ENCODE peak calls at places on chromosomes 7 and 10, in ten cellular contexts. B is GM23248, K is HCT116, V is GM12878, L is OCI-LY7, E is H9, Z is fibroblast of lung, C is IMR-90, Q is HepG2, T is K562. X is an unnamed sample. For H4K20me1, the result is how much of the 10 kb centered on the place peaks cover.

GRCh38 chr7:42574693-42575084 is 337.2 kb downstream of the C7orf25 start:
- DNase-seq in B (peak), K (no peak), V (no peak), L (no peak), E (no peak), Z (peak), C (no peak), Q (no peak), T (no peak), X (no peak)

GRCh38 chr7:86469680-86470295 is 173.9 kb upstream of the GRM3 start:
- DNase-seq in B (peak), K (peak), V (peak), L (peak), E (peak), Z (peak), C (peak), Q (peak), T (peak), X (peak)

GRCh38 chr7:85851571-85852193 is 664.8 kb upstream of the SEMA3D start:
- DNase-seq in B (peak), K (peak), V (no peak), L (peak), E (no peak), Z (peak), C (peak), Q (peak), T (no peak), X (peak)

GRCh38 chr10:114523876-114524275 is 119.6 kb upstream of the AFAP1L2 start:
- DNase-seq in B (no peak), K (no peak), V (no peak), L (peak), E (no peak), Z (no peak), C (no peak), Q (no peak), T (no peak), X (no peak)

GRCh38 chr7:93044147-93044810 is 73.5 kb downstream of the SAMD9 start:
- DNase-seq in B (peak), K (no peak), V (no peak), L (no peak), E (peak), Z (peak), C (peak), Q (no peak), T (no peak), X (peak)

GRCh38 chr7:93011351-93012294 is 106.2 kb downstream of the SAMD9 start:
- DNase-seq in B (peak), K (no peak), V (no peak), L (no peak), E (no peak), Z (peak), C (peak), Q (no peak), T (no peak), X (peak)

GRCh38 chr10:109205929-109206585 is 717.3 kb downstream of the XPNPEP1 start:
- DNase-seq in B (peak), K (no peak), V (no peak), L (no peak), E (no peak), Z (peak), C (peak), Q (no peak), T (no peak), X (peak)

GRCh38 chr7:156620246-156620775 is 20.3 kb upstream of the RNF32 start:
- DNase-seq in B (no peak), K (no peak), V (no peak), L (no peak), E (no peak), Z (no peak), C (no peak), Q (no peak), T (no peak), X (no peak)

GRCh38 chr7:25846722-25847121 is 305.3 kb upstream of the NFE2L3 start:
- DNase-seq in B (peak), K (no peak), V (no peak), L (no peak), E (no peak), Z (peak), C (peak), Q (no peak), T (no peak), X (peak)

GRCh38 chr7:55552320-55553086 is 19.8 kb downstream of the VOPP1 start:
- DNase-seq in B (peak), K (no peak), V (no peak), L (no peak), E (no peak), Z (peak), C (peak), Q (no peak), T (no peak), X (peak)

GRCh38 chr10:112823007-112823406 is 127.0 kb upstream of the TCF7L2 start:
- DNase-seq in B (no peak), K (no peak), V (no peak), L (no peak), E (no peak), Z (no peak), C (no peak), Q (no peak), T (no peak), X (no peak)

GRCh38 chr10:90161-90560 is 41.1 kb upstream of the TUBB8 start:
- DNase-seq in B (no peak), K (no peak), V (no peak), L (no peak), E (no peak), Z (no peak), C (no peak), Q (peak), T (no peak), X (no peak)

GRCh38 chr7:16528520-16528919 is 1.9 kb downstream of the LRRC72 start:
- DNase-seq in B (peak), K (no peak), V (no peak), L (no peak), E (no peak), Z (no peak), C (peak), Q (no peak), T (no peak), X (no peak)

GRCh38 chr7:98866765-98867164 is 3.0 kb downstream of the TMEM130 start:
- DNase-seq in B (no peak), K (no peak), V (no peak), L (no peak), E (no peak), Z (no peak), C (no peak), Q (no peak), T (no peak), X (no peak)

GRCh38 chr7:155494551-155494950 is 36.6 kb downstream of the EN2 start:
- DNase-seq in B (no peak), K (no peak), V (no peak), L (no peak), E (no peak), Z (no peak), C (no peak), Q (no peak), T (no peak), X (no peak)

GRCh38 chr7:87218941-87219544 is 489 bp downstream of the TMEM243 start:
- DNase-seq in B (peak), K (no peak), V (no peak), L (peak), E (peak), Z (peak), C (peak), Q (peak), T (peak), X (peak)

GRCh38 chr7:130932667-130933432 is 198.8 kb upstream of the KLF14 start:
- DNase-seq in B (no peak), K (no peak), V (no peak), L (no peak), E (no peak), Z (no peak), C (no peak), Q (no peak), T (no peak), X (no peak)
- H4K20me1 ChIP-seq in B (under half), K (under half), V (under half), L (under half), E (under half), Z (under half), C (half or more), Q (under half), T (under half), X (half or more)

DNA sequence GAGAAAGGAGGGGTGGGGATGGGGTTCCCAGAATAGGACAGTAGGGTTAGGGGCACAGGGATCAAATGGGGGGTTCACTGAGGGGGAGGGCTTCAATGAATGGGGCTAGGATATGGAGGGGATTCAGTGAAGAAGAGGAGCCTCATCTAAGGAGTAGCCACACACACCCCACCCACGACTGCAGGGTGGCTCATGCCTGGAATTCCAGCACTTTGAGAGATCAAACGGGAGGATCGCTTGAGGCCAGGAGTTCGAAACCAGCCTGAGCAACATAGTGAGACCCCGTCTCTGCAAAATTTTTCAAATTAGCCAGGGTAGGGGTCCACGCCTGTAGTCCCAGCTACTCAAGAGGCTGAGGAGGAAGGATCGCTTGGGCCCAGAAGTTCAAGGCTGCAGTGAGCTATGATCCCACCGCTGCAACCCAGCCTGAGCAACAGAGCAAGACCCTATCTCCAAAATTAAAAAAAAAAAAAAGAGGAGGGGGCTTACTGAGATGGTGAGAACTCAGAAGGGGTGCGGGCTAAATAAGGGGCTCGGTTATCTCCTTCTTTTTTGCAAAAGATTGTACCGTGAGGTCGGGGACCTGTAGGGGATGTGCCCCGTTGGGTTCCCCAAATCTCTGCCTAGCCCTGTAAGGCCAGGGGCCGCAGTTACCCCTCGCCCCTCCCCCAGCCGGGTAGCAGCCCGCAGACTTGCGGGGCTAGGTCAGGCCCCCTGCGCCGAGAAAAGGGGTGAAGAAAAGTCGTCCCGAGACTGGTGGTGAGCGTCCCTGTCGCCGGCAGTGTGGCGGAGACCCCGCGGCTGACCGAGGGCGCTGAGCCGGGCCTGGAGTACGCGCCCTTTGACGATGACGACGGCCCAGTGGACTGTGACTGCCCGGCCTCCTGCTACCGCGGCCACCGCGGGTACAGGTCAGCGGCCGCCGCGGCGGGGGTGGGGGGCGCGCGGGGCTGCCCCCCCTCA is 43.1 kb upstream of the HSPB1 start:
- DNase-seq in B (no peak), K (no peak), V (no peak), L (no peak), E (no peak), Z (no peak), C (no peak), Q (no peak), T (no peak), X (no peak)
- H4K20me1 ChIP-seq in B (under half), K (under half), V (under half), L (under half), E (under half), Z (under half), C (under half), Q (under half), T (under half), X (under half)

GRCh38 chr7:112213735-112214134 is 7.2 kb downstream of the ZNF277 start:
- DNase-seq in B (no peak), K (no peak), V (no peak), L (no peak), E (no peak), Z (no peak), C (no peak), Q (no peak), T (no peak), X (no peak)

GRCh38 chr7:112214268-112214667 is 7.8 kb downstream of the ZNF277 start:
- DNase-seq in B (no peak), K (no peak), V (no peak), L (no peak), E (no peak), Z (no peak), C (no peak), Q (no peak), T (no peak), X (no peak)

GRCh38 chr7:112214887-112215286 is 8.4 kb downstream of the ZNF277 start:
- DNase-seq in B (no peak), K (no peak), V (no peak), L (no peak), E (no peak), Z (no peak), C (no peak), Q (no peak), T (no peak), X (no peak)

GRCh38 chr7:112212516-112213036 is 6.1 kb downstream of the ZNF277 start:
- DNase-seq in B (peak), K (no peak), V (no peak), L (no peak), E (no peak), Z (no peak), C (peak), Q (no peak), T (no peak), X (peak)

GRCh38 chr7:112211348-112211907 is 4.9 kb downstream of the ZNF277 start:
- DNase-seq in B (peak), K (no peak), V (no peak), L (no peak), E (no peak), Z (peak), C (peak), Q (peak), T (no peak), X (no peak)
- H4K20me1 ChIP-seq in B (under half), K (under half), V (under half), L (under half), E (under half), Z (under half), C (under half), Q (under half), T (under half), X (under half)

GRCh38 chr10:73084209-73084608 is 12.5 kb downstream of the P4HA1 start:
- DNase-seq in B (no peak), K (no peak), V (no peak), L (no peak), E (no peak), Z (no peak), C (no peak), Q (no peak), T (no peak), X (no peak)

GRCh38 chr10:73083234-73083633 is 13.4 kb downstream of the P4HA1 start:
- DNase-seq in B (peak), K (no peak), V (no peak), L (no peak), E (no peak), Z (peak), C (peak), Q (no peak), T (no peak), X (peak)

GRCh38 chr10:73075829-73076228 is 20.8 kb downstream of the P4HA1 start:
- DNase-seq in B (no peak), K (no peak), V (no peak), L (no peak), E (no peak), Z (no peak), C (no peak), Q (no peak), T (no peak), X (no peak)

GRCh38 chr10:73076361-73077183 is 20.1 kb downstream of the P4HA1 start:
- DNase-seq in B (peak), K (no peak), V (no peak), L (peak), E (no peak), Z (peak), C (peak), Q (no peak), T (no peak), X (peak)

GRCh38 chr10:73079779-73080178 is 16.9 kb downstream of the P4HA1 start:
- DNase-seq in B (no peak), K (no peak), V (no peak), L (no peak), E (no peak), Z (no peak), C (no peak), Q (no peak), T (no peak), X (no peak)
- H4K20me1 ChIP-seq in B (under half), K (under half), V (under half), L (under half), E (under half), Z (under half), C (half or more), Q (half or more), T (under half), X (half or more)

GRCh38 chr10:14580933-14581332 is 193.8 kb downstream of the FAM107B start:
- DNase-seq in B (no peak), K (no peak), V (no peak), L (no peak), E (no peak), Z (no peak), C (no peak), Q (no peak), T (no peak), X (no peak)

GRCh38 chr10:14581553-14581952 is 193.1 kb downstream of the FAM107B start:
- DNase-seq in B (no peak), K (no peak), V (no peak), L (no peak), E (no peak), Z (no peak), C (no peak), Q (no peak), T (no peak), X (no peak)

GRCh38 chr10:14578060-14578952 is 196.4 kb downstream of the FAM107B start:
- DNase-seq in B (peak), K (no peak), V (no peak), L (no peak), E (peak), Z (peak), C (peak), Q (peak), T (no peak), X (peak)

GRCh38 chr10:14583252-14583651 is 191.4 kb downstream of the FAM107B start:
- DNase-seq in B (no peak), K (no peak), V (no peak), L (no peak), E (no peak), Z (no peak), C (no peak), Q (no peak), T (no peak), X (no peak)

GRCh38 chr10:14579405-14579804 is 195.3 kb downstream of the FAM107B start:
- DNase-seq in B (peak), K (no peak), V (no peak), L (no peak), E (no peak), Z (peak), C (peak), Q (peak), T (no peak), X (no peak)
- H4K20me1 ChIP-seq in B (under half), K (under half), V (under half), L (under half), E (under half), Z (under half), C (under half), Q (under half), T (under half), X (under half)

GRCh38 chr7:151238924-151239836 is 6.9 kb downstream of the CHPF2 start:
- DNase-seq in B (no peak), K (no peak), V (no peak), L (peak), E (no peak), Z (no peak), C (no peak), Q (no peak), T (peak), X (no peak)

GRCh38 chr7:151235091-151235787 is 3.0 kb downstream of the CHPF2 start:
- DNase-seq in B (no peak), K (no peak), V (no peak), L (no peak), E (no peak), Z (no peak), C (no peak), Q (no peak), T (no peak), X (no peak)

GRCh38 chr7:151236406-151236805 is 4.1 kb downstream of the CHPF2 start:
- DNase-seq in B (no peak), K (no peak), V (no peak), L (no peak), E (no peak), Z (no peak), C (no peak), Q (no peak), T (no peak), X (no peak)

GRCh38 chr7:151238190-151238810 is 6.0 kb downstream of the CHPF2 start:
- DNase-seq in B (no peak), K (no peak), V (no peak), L (no peak), E (no peak), Z (no peak), C (no peak), Q (no peak), T (no peak), X (no peak)

DNA sequence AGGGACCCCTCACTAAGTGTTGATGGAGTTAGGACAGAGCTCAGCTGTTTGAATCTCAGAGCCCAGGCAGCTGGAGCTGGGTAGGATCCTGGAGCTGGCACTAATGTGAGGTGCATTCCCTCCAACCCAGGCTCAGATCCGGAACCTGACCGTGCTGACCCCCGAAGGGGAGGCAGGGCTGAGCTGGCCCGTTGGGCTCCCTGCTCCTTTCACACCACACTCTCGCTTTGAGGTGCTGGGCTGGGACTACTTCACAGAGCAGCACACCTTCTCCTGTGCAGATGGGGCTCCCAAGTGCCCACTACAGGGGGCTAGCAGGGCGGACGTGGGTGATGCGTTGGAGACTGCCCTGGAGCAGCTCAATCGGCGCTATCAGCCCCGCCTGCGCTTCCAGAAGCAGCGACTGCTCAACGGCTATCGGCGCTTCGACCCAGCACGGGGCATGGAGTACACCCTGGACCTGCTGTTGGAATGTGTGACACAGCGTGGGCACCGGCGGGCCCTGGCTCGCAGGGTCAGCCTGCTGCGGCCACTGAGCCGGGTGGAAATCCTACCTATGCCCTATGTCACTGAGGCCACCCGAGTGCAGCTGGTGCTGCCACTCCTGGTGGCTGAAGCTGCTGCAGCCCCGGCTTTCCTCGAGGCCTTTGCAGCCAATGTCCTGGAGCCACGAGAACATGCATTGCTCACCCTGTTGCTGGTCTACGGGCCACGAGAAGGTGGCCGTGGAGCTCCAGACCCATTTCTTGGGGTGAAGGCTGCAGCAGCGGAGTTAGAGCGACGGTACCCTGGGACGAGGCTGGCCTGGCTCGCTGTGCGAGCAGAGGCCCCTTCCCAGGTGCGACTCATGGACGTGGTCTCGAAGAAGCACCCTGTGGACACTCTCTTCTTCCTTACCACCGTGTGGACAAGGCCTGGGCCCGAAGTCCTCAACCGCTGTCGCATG is 5.2 kb downstream of the CHPF2 start:
- DNase-seq in B (no peak), K (no peak), V (no peak), L (no peak), E (no peak), Z (no peak), C (no peak), Q (no peak), T (no peak), X (no peak)
- H4K20me1 ChIP-seq in B (under half), K (under half), V (under half), L (under half), E (under half), Z (under half), C (half or more), Q (under half), T (half or more), X (half or more)

GRCh38 chr7:37729160-37729559 is 45.6 kb downstream of the GPR141 start:
- DNase-seq in B (no peak), K (no peak), V (no peak), L (no peak), E (no peak), Z (no peak), C (no peak), Q (no peak), T (no peak), X (no peak)

GRCh38 chr7:37730489-37730888 is 46.9 kb downstream of the GPR141 start:
- DNase-seq in B (no peak), K (no peak), V (no peak), L (no peak), E (no peak), Z (no peak), C (no peak), Q (no peak), T (no peak), X (no peak)

GRCh38 chr7:37726022-37726421 is 42.5 kb downstream of the GPR141 start:
- DNase-seq in B (no peak), K (no peak), V (no peak), L (no peak), E (no peak), Z (no peak), C (no peak), Q (no peak), T (no peak), X (no peak)

GRCh38 chr7:37732253-37732652 is 48.7 kb downstream of the GPR141 start:
- DNase-seq in B (peak), K (peak), V (peak), L (peak), E (peak), Z (peak), C (no peak), Q (peak), T (peak), X (no peak)

DNA sequence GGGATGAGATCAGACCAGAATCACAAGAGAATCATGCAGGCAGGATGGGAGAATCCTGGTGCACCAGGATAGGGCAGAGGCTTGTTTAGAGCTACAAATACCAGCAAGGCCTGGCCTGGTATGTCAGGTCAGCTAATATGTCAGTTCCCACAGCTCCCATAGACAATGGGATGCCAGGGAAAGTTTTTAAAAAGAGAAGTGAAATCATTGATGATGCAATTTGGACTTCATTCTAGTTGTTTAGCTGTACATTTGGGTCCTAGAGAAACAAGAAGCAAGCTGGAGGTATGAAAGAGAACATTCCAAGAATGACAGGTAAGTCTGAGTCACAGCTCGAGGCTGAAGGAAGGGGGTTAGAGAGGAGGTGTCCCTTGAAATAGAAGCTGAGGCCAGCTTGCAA is 45.2 kb downstream of the GPR141 start:
- DNase-seq in B (no peak), K (no peak), V (peak), L (no peak), E (no peak), Z (no peak), C (no peak), Q (no peak), T (no peak), X (no peak)
- H4K20me1 ChIP-seq in B (under half), K (under half), V (under half), L (under half), E (under half), Z (under half), C (under half), Q (under half), T (under half), X (under half)

X was measured in astrocyte.